ENCODE peak calls at places on chromosomes 7 and 10, in nine cellular contexts. F is lower lobe of right lung; A is ovary; K is fibroblast of mammary gland; T is cardiac fibroblast; P is tibial artery; D is CD4-positive, alpha-beta T cell; U is GM13976; Q is Caco-2. X is an unnamed sample.

GRCh38 chr10:128875030-128875744 is 591.9 kb upstream of the MGMT start:
- DNase-seq in F (no peak), A (no peak), K (peak), T (no peak), P (no peak), D (no peak), U (no peak), Q (no peak), X (no peak)

GRCh38 chr10:21744223-21744622 is 210.2 kb downstream of the MLLT10 start:
- DNase-seq in F (no peak), A (no peak), K (no peak), T (no peak), P (no peak), D (no peak), U (no peak), Q (no peak), X (no peak)

GRCh38 chr10:4736608-4737007 is 89.4 kb upstream of the AKR1E2 start:
- DNase-seq in F (no peak), A (no peak), K (no peak), T (no peak), P (no peak), D (no peak), U (no peak), Q (no peak), X (no peak)

GRCh38 chr7:82605247-82605864 is 161.8 kb upstream of the CACNA2D1 start:
- DNase-seq in F (no peak), A (no peak), K (peak), T (peak), P (no peak), D (no peak), U (peak), Q (peak), X (peak)

GRCh38 chr7:129772646-129773280 is 161.2 kb downstream of the NRF1 start:
- DNase-seq in F (no peak), A (no peak), K (no peak), T (no peak), P (no peak), D (no peak), U (no peak), Q (no peak), X (no peak)

GRCh38 chr10:69957516-69958231 is 95.0 kb upstream of the MACROH2A2 start:
- DNase-seq in F (no peak), A (no peak), K (no peak), T (no peak), P (no peak), D (no peak), U (peak), Q (no peak), X (no peak)

GRCh38 chr10:110413049-110413783 is 84.5 kb upstream of the DUSP5 start:
- DNase-seq in F (no peak), A (no peak), K (no peak), T (no peak), P (no peak), D (no peak), U (no peak), Q (no peak), X (no peak)

GRCh38 chr10:68560201-68560915 is at the start of gene TET1:
- DNase-seq in F (no peak), A (peak), K (peak), T (peak), P (peak), D (no peak), U (peak), Q (peak), X (peak)

GRCh38 chr7:100706672-100707311 is 871 bp downstream of the POP7 start:
- DNase-seq in F (peak), A (peak), K (no peak), T (no peak), P (no peak), D (no peak), U (no peak), Q (no peak), X (no peak)

GRCh38 chr10:63416376-63416775 is 49.4 kb downstream of the JMJD1C start:
- DNase-seq in F (no peak), A (no peak), K (peak), T (no peak), P (no peak), D (no peak), U (no peak), Q (no peak), X (no peak)

GRCh38 chr7:135712182-135712782 is 15.7 kb downstream of the SLC13A4 start:
- DNase-seq in F (no peak), A (no peak), K (no peak), T (no peak), P (no peak), D (no peak), U (no peak), Q (no peak), X (no peak)

GRCh38 chr10:59678884-59679301 is 30.8 kb downstream of the SLC16A9 start:
- DNase-seq in F (no peak), A (peak), K (peak), T (peak), P (no peak), D (no peak), U (peak), Q (no peak), X (peak)

GRCh38 chr7:7331523-7331922 is 149.2 kb downstream of the C1GALT1 start:
- DNase-seq in F (no peak), A (no peak), K (no peak), T (no peak), P (no peak), D (no peak), U (no peak), Q (no peak), X (no peak)

GRCh38 chr10:22374489-22375126 is 29.3 kb downstream of the SPAG6 start:
- DNase-seq in F (no peak), A (no peak), K (no peak), T (no peak), P (no peak), D (no peak), U (no peak), Q (no peak), X (no peak)

GRCh38 chr7:115724400-115725056 is 306.0 kb downstream of the TFEC start:
- DNase-seq in F (no peak), A (no peak), K (no peak), T (no peak), P (no peak), D (no peak), U (no peak), Q (no peak), X (no peak)

GRCh38 chr7:158274404-158274811 is 313.2 kb downstream of the PTPRN2 start:
- DNase-seq in F (no peak), A (no peak), K (no peak), T (no peak), P (peak), D (no peak), U (no peak), Q (no peak), X (no peak)

GRCh38 chr10:110357252-110357780 is 52.6 kb upstream of the SMNDC1 start:
- DNase-seq in F (no peak), A (peak), K (peak), T (peak), P (no peak), D (peak), U (peak), Q (no peak), X (peak)

DNA sequence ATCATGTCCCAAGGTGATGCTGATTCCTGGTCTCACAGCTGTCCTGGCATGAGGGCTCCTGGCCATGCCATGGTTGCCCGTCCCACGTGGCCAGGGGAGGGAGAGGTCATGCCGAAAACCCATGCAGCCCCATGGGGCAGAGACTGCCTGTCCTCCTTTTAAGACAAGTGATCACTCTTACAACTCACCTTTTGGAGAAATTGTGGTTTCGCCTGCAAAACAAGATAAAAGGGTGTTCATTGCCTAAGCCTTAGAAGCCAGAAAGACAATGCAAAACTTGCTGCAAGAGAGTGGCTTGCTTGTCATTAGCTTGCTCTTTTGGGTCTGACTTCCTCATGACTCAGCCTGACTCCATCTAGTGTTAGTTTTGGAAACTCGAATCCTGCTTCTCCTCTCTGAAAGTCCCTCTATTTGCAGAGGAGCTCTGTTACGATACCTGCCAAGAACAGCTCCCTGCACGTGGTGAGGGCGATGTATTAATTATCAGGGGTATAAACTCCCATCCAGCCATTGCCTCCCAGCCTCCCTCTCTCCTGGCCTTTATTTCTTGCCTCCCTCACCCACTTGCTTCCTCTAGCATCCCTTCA is 26.7 kb downstream of the TMEM273 start:
- DNase-seq in F (no peak), A (no peak), K (peak), T (peak), P (peak), D (no peak), U (no peak), Q (peak), X (no peak)
- TF ChIP-seq CTCF in F (peak), A (no peak), K (peak), T (peak), P (peak), D (no peak), U (no peak), Q (peak), X (no peak)

GRCh38 chr10:55629792-55630490 is 731.1 kb downstream of the ZWINT start:
- DNase-seq in F (no peak), A (no peak), K (peak), T (peak), P (no peak), D (no peak), U (no peak), Q (no peak), X (no peak)

GRCh38 chr10:55628260-55628701 is 732.8 kb downstream of the ZWINT start:
- DNase-seq in F (peak), A (no peak), K (no peak), T (no peak), P (no peak), D (no peak), U (no peak), Q (no peak), X (no peak)

GRCh38 chr10:55630491-55631056 is 730.5 kb downstream of the ZWINT start:
- DNase-seq in F (peak), A (no peak), K (no peak), T (no peak), P (no peak), D (no peak), U (no peak), Q (no peak), X (no peak)

GRCh38 chr10:55627526-55628170 is 733.4 kb downstream of the ZWINT start:
- DNase-seq in F (peak), A (no peak), K (no peak), T (no peak), P (no peak), D (no peak), U (no peak), Q (no peak), X (no peak)

DNA sequence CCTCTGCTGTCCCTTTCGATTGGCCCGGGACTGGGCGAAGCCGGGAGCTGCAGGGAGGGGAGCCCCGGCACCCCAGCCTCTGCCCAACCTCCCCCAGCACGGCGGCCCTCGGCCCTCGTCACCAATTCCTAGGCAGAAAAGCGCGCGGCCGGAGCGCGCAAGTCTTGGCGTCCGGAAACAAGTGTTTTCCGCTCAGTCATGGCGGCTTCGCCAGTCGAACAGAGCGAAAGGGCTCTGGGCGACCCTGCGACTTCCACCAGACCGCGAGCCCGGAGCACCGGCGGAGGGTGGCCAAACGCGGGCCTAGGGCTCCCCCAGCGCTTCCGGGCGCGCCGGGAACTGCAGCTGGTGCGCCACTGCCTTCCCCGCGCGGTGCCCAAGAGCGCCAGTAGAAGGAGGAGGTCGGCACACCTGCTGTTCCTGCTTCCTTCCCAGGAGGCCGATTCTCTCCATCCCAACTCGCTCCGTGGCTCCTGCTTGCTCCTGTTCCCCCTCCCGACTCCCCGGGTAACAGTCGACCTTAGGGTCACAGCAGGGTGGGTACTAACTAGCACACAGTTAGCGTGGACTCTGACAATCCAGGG is 729.9 kb downstream of the ZWINT start:
- DNase-seq in F (peak), A (no peak), K (peak), T (peak), P (no peak), D (no peak), U (peak), Q (no peak), X (peak)
- TF ChIP-seq CTCF in F (peak), A (no peak), K (peak), T (peak), P (no peak), D (no peak), U (peak), Q (no peak), X (peak)

GRCh38 chr10:74081192-74081803 is 69.3 kb downstream of the AP3M1 start:
- DNase-seq in F (no peak), A (no peak), K (peak), T (peak), P (no peak), D (peak), U (peak), Q (peak), X (peak)
- TF ChIP-seq CTCF in F (peak), A (peak), K (peak), T (peak), P (peak), D (peak), U (peak), Q (peak), X (peak)

GRCh38 chr7:50331564-50332208 is 27.2 kb downstream of the IKZF1 start:
- DNase-seq in F (no peak), A (no peak), K (no peak), T (no peak), P (no peak), D (no peak), U (peak), Q (no peak), X (peak)
- TF ChIP-seq CTCF in F (no peak), A (no peak), K (no peak), T (no peak), P (no peak), D (no peak), U (no peak), Q (no peak), X (no peak)

GRCh38 chr7:19776981-19777380 is 3.6 kb upstream of the TMEM196 start:
- DNase-seq in F (no peak), A (no peak), K (no peak), T (no peak), P (no peak), D (no peak), U (no peak), Q (no peak), X (no peak)

GRCh38 chr7:19773361-19773760 is at the start of gene TMEM196:
- DNase-seq in F (no peak), A (no peak), K (no peak), T (no peak), P (no peak), D (no peak), U (no peak), Q (no peak), X (no peak)

GRCh38 chr7:19772323-19772722 is 1.1 kb downstream of the TMEM196 start:
- DNase-seq in F (no peak), A (no peak), K (no peak), T (no peak), P (no peak), D (no peak), U (no peak), Q (no peak), X (no peak)

DNA sequence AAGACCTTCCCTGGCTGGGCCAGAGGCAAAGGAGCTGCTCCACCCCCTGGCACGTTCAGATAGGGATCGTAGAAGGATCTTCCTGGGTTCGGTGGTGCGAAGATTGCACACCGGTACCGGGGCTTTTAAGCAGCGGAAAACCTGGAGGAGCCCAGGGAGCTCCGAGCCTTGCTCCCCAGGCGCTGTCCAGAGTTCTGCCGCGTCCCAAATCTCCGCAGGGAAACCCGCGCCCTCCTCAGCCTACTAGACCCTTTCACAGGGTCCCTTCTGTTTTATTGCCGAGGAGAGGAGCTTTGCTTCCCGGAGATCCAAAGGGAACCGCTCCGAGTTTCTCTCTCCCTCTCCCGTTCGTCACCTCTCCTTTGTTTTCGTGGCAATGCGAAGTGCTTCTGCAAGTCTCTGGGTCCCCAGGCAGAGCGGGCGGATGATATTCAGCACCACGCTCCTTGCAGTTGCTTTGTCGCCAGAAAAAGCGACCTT is 519 bp downstream of the TMEM196 start:
- DNase-seq in F (no peak), A (peak), K (peak), T (peak), P (no peak), D (no peak), U (peak), Q (peak), X (peak)
- TF ChIP-seq CTCF in F (no peak), A (no peak), K (no peak), T (no peak), P (no peak), D (no peak), U (no peak), Q (no peak), X (no peak)

DNA sequence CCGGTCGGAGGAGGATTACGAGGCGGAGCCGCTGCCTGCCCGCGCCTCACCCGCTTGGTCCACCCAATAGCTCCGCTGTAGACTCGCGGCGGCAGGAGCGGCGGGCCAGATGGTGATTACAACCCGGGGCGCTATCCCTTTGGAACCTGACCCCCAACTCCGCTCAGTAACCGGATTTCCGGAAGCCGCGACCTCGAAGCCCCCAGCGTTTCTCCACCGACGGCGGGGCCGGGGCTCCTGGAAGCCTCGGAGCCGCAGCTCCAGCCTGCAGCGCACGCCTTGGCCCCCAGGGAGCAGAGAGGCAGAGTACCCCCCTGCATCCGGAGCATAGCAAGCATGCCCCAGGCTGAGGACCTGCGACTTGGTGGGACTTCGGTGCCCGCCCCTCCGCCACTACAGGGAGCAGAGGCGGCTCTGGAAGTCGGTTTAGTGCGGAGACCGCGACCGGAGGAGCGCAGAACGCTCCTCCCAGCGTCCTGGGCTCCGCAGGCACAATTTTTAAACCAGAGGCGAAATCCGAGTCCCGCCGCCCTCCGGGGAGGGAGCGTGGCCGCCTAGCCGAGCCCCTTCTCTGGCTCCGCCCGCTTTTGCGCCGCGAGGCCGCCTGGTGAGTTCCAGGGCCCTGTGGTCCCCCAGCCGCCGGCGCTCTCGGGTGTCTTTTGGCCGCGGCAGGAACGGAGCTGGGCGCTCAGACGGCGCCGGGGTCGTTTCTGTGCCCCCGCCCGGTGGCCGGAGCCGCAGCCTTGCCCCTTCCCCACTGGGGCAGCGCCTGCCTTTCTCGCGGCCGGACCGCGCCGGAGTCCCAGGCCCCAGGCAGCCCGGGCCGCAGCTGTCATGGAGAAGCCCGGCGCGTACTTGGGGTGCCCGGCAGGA is 28.2 kb upstream of the BMS1 start:
- DNase-seq in F (peak), A (peak), K (no peak), T (peak), P (no peak), D (peak), U (peak), Q (peak), X (peak)
- TF ChIP-seq CTCF in F (peak), A (no peak), K (no peak), T (no peak), P (no peak), D (no peak), U (no peak), Q (peak), X (no peak)